ENCODE peak calls at places on chromosomes 12 and 14, in seven cellular contexts. One of them, this sample, is unnamed.
A peak's percentile ranks its signal among the peaks of the same experiment; 100 is the strongest.

GRCh38 chr12:124927325-124928094 is 13.1 kb upstream of the UBC start:
- DNase-seq in AG09319: no peak
- DNase-seq in BJ: no peak
- DNase-seq in astrocyte of the cerebellum: peak; percentile 70
- DNase-seq in psoas muscle: peak; percentile 94
- DNase-seq in foreskin fibroblast: peak; percentile 84
- DNase-seq in A673: peak; percentile 94
- DNase-seq in this sample: peak; percentile 98

GRCh38 chr12:126033746-126034145 is 968.5 kb downstream of the AACS start:
- DNase-seq in AG09319: no peak
- DNase-seq in BJ: no peak
- DNase-seq in astrocyte of the cerebellum: no peak
- DNase-seq in psoas muscle: no peak
- DNase-seq in foreskin fibroblast: no peak
- DNase-seq in A673: no peak
- DNase-seq in this sample: no peak

GRCh38 chr14:32985881-32986280 is 47.2 kb downstream of the NPAS3 start:
- DNase-seq in AG09319: no peak
- DNase-seq in BJ: no peak
- DNase-seq in astrocyte of the cerebellum: no peak
- DNase-seq in psoas muscle: peak; percentile 53
- DNase-seq in foreskin fibroblast: no peak
- DNase-seq in A673: peak; percentile 65
- DNase-seq in this sample: no peak

GRCh38 chr14:45679852-45680251 is 426.9 kb upstream of the MIS18BP1 start:
- DNase-seq in AG09319: no peak
- DNase-seq in BJ: peak; percentile 96
- DNase-seq in astrocyte of the cerebellum: peak; percentile 82
- DNase-seq in psoas muscle: no peak
- DNase-seq in foreskin fibroblast: peak; percentile 77
- DNase-seq in A673: peak; percentile 65
- DNase-seq in this sample: no peak

GRCh38 chr14:24430143-24430681 is 458 bp downstream of the KHNYN start:
- DNase-seq in AG09319: peak; percentile 70
- DNase-seq in BJ: no peak
- DNase-seq in astrocyte of the cerebellum: peak; percentile 20
- DNase-seq in psoas muscle: peak; percentile 90
- DNase-seq in foreskin fibroblast: peak; percentile 85
- DNase-seq in A673: peak; percentile 26
- DNase-seq in this sample: no peak

GRCh38 chr12:94769746-94770396 is 119.5 kb upstream of the TMCC3 start:
- DNase-seq in AG09319: no peak
- DNase-seq in BJ: no peak
- DNase-seq in astrocyte of the cerebellum: no peak
- DNase-seq in psoas muscle: no peak
- DNase-seq in foreskin fibroblast: no peak
- DNase-seq in A673: no peak
- DNase-seq in this sample: no peak

GRCh38 chr14:91159182-91159581 is 45.3 kb downstream of the DGLUCY start:
- DNase-seq in AG09319: no peak
- DNase-seq in BJ: no peak
- DNase-seq in astrocyte of the cerebellum: no peak
- DNase-seq in psoas muscle: no peak
- DNase-seq in foreskin fibroblast: no peak
- DNase-seq in A673: no peak
- DNase-seq in this sample: no peak

GRCh38 chr14:96920023-96920422 is 122.8 kb downstream of the VRK1 start:
- DNase-seq in AG09319: no peak
- DNase-seq in BJ: no peak
- DNase-seq in astrocyte of the cerebellum: no peak
- DNase-seq in psoas muscle: no peak
- DNase-seq in foreskin fibroblast: peak; percentile 9
- DNase-seq in A673: peak; percentile 61
- DNase-seq in this sample: no peak

GRCh38 chr14:31880935-31881334 is 196.2 kb upstream of the ARHGAP5 start:
- DNase-seq in AG09319: peak; percentile 43
- DNase-seq in BJ: peak; percentile 60
- DNase-seq in astrocyte of the cerebellum: peak; percentile 72
- DNase-seq in psoas muscle: no peak
- DNase-seq in foreskin fibroblast: peak; percentile 91
- DNase-seq in A673: no peak
- DNase-seq in this sample: no peak

GRCh38 chr12:106309671-106310313 is 7.3 kb downstream of the TCP11L2 start:
- DNase-seq in AG09319: no peak
- DNase-seq in BJ: peak; percentile 50
- DNase-seq in astrocyte of the cerebellum: peak; percentile 85
- DNase-seq in psoas muscle: peak; percentile 54
- DNase-seq in foreskin fibroblast: peak; percentile 34
- DNase-seq in A673: no peak
- DNase-seq in this sample: no peak

GRCh38 chr12:113996026-113996425 is 29.9 kb upstream of the RBM19 start:
- DNase-seq in AG09319: no peak
- DNase-seq in BJ: no peak
- DNase-seq in astrocyte of the cerebellum: no peak
- DNase-seq in psoas muscle: no peak
- DNase-seq in foreskin fibroblast: no peak
- DNase-seq in A673: no peak
- DNase-seq in this sample: no peak

GRCh38 chr14:101960225-101960624 is 4.1 kb upstream of the DYNC1H1 start:
- DNase-seq in AG09319: no peak
- DNase-seq in BJ: no peak
- DNase-seq in astrocyte of the cerebellum: no peak
- DNase-seq in psoas muscle: no peak
- DNase-seq in foreskin fibroblast: no peak
- DNase-seq in A673: peak; percentile 67
- DNase-seq in this sample: no peak

GRCh38 chr14:55599250-55599879 is 19.4 kb downstream of the KTN1 start:
- DNase-seq in AG09319: no peak
- DNase-seq in BJ: no peak
- DNase-seq in astrocyte of the cerebellum: no peak
- DNase-seq in psoas muscle: peak; percentile 65
- DNase-seq in foreskin fibroblast: no peak
- DNase-seq in A673: peak; percentile 37
- DNase-seq in this sample: no peak

GRCh38 chr14:58752782-58753181 is 115.0 kb downstream of the DACT1 start:
- DNase-seq in AG09319: no peak
- DNase-seq in BJ: no peak
- DNase-seq in astrocyte of the cerebellum: no peak
- DNase-seq in psoas muscle: peak; percentile 86
- DNase-seq in foreskin fibroblast: no peak
- DNase-seq in A673: no peak
- DNase-seq in this sample: no peak

GRCh38 chr12:62933871-62934798 is 815 bp downstream of the PPM1H start:
- DNase-seq in AG09319: no peak
- DNase-seq in BJ: no peak
- DNase-seq in astrocyte of the cerebellum: no peak
- DNase-seq in psoas muscle: peak; percentile 67
- DNase-seq in foreskin fibroblast: no peak
- DNase-seq in A673: peak; percentile 29
- DNase-seq in this sample: no peak

GRCh38 chr12:55797068-55797467 is 20.5 kb downstream of the SARNP start:
- DNase-seq in AG09319: no peak
- DNase-seq in BJ: no peak
- DNase-seq in astrocyte of the cerebellum: peak; percentile 37
- DNase-seq in psoas muscle: no peak
- DNase-seq in foreskin fibroblast: peak; percentile 35
- DNase-seq in A673: peak; percentile 68
- DNase-seq in this sample: no peak

GRCh38 chr14:92903359-92903758 is 19.6 kb upstream of the CHGA start:
- DNase-seq in AG09319: no peak
- DNase-seq in BJ: no peak
- DNase-seq in astrocyte of the cerebellum: no peak
- DNase-seq in psoas muscle: no peak
- DNase-seq in foreskin fibroblast: no peak
- DNase-seq in A673: no peak
- DNase-seq in this sample: no peak

GRCh38 chr12:59401862-59402261 is 194.0 kb upstream of the SLC16A7 start:
- DNase-seq in AG09319: no peak
- DNase-seq in BJ: no peak
- DNase-seq in astrocyte of the cerebellum: no peak
- DNase-seq in psoas muscle: no peak
- DNase-seq in foreskin fibroblast: no peak
- DNase-seq in A673: no peak
- DNase-seq in this sample: no peak

GRCh38 chr14:69262516-69262915 is 2.6 kb downstream of the GALNT16 start:
- DNase-seq in AG09319: no peak
- DNase-seq in BJ: no peak
- DNase-seq in astrocyte of the cerebellum: no peak
- DNase-seq in psoas muscle: no peak
- DNase-seq in foreskin fibroblast: no peak
- DNase-seq in A673: no peak
- DNase-seq in this sample: no peak

GRCh38 chr12:117330441-117331113 is 30.8 kb downstream of the NOS1 start:
- DNase-seq in AG09319: no peak
- DNase-seq in BJ: no peak
- DNase-seq in astrocyte of the cerebellum: no peak
- DNase-seq in psoas muscle: no peak
- DNase-seq in foreskin fibroblast: no peak
- DNase-seq in A673: no peak
- DNase-seq in this sample: no peak

GRCh38 chr12:115597157-115597712 is 680.3 kb downstream of the MED13L start:
- DNase-seq in AG09319: no peak
- DNase-seq in BJ: peak; percentile 37
- DNase-seq in astrocyte of the cerebellum: peak; percentile 22
- DNase-seq in psoas muscle: no peak
- DNase-seq in foreskin fibroblast: peak; percentile 76
- DNase-seq in A673: no peak
- DNase-seq in this sample: no peak

GRCh38 chr12:102976609-102977280 is 19.3 kb downstream of the ASCL1 start:
- DNase-seq in AG09319: no peak
- DNase-seq in BJ: no peak
- DNase-seq in astrocyte of the cerebellum: no peak
- DNase-seq in psoas muscle: no peak
- DNase-seq in foreskin fibroblast: no peak
- DNase-seq in A673: no peak
- DNase-seq in this sample: no peak
- TF ChIP-seq CTCF in AG09319: no peak
- TF ChIP-seq CTCF in BJ: no peak
- TF ChIP-seq CTCF in astrocyte of the cerebellum: no peak
- TF ChIP-seq CTCF in psoas muscle: no peak
- TF ChIP-seq CTCF in foreskin fibroblast: no peak
- TF ChIP-seq CTCF in A673: peak; percentile 17
- TF ChIP-seq CTCF in this sample: peak; percentile 29

GRCh38 chr14:106436310-106436905 is 910.0 kb downstream of the TMEM121 start:
- DNase-seq in AG09319: no peak
- DNase-seq in BJ: no peak
- DNase-seq in astrocyte of the cerebellum: no peak
- DNase-seq in psoas muscle: no peak
- DNase-seq in foreskin fibroblast: no peak
- DNase-seq in A673: peak; percentile 84
- DNase-seq in this sample: no peak
- TF ChIP-seq CTCF in AG09319: no peak
- TF ChIP-seq CTCF in BJ: no peak
- TF ChIP-seq CTCF in astrocyte of the cerebellum: no peak
- TF ChIP-seq CTCF in psoas muscle: peak; percentile 7
- TF ChIP-seq CTCF in foreskin fibroblast: no peak
- TF ChIP-seq CTCF in A673: peak; percentile 87
- TF ChIP-seq CTCF in this sample: peak; percentile 49

GRCh38 chr12:24780969-24781368 is 167.9 kb downstream of the BCAT1 start:
- DNase-seq in AG09319: peak; percentile 42
- DNase-seq in BJ: peak; percentile 14
- DNase-seq in astrocyte of the cerebellum: peak; percentile 13
- DNase-seq in psoas muscle: no peak
- DNase-seq in foreskin fibroblast: peak; percentile 24
- DNase-seq in A673: peak; percentile 78
- DNase-seq in this sample: no peak
- TF ChIP-seq CTCF in AG09319: peak; percentile 49
- TF ChIP-seq CTCF in BJ: no peak
- TF ChIP-seq CTCF in astrocyte of the cerebellum: no peak
- TF ChIP-seq CTCF in psoas muscle: no peak
- TF ChIP-seq CTCF in foreskin fibroblast: peak; percentile 29
- TF ChIP-seq CTCF in A673: peak; percentile 59
- TF ChIP-seq CTCF in this sample: no peak

DNA sequence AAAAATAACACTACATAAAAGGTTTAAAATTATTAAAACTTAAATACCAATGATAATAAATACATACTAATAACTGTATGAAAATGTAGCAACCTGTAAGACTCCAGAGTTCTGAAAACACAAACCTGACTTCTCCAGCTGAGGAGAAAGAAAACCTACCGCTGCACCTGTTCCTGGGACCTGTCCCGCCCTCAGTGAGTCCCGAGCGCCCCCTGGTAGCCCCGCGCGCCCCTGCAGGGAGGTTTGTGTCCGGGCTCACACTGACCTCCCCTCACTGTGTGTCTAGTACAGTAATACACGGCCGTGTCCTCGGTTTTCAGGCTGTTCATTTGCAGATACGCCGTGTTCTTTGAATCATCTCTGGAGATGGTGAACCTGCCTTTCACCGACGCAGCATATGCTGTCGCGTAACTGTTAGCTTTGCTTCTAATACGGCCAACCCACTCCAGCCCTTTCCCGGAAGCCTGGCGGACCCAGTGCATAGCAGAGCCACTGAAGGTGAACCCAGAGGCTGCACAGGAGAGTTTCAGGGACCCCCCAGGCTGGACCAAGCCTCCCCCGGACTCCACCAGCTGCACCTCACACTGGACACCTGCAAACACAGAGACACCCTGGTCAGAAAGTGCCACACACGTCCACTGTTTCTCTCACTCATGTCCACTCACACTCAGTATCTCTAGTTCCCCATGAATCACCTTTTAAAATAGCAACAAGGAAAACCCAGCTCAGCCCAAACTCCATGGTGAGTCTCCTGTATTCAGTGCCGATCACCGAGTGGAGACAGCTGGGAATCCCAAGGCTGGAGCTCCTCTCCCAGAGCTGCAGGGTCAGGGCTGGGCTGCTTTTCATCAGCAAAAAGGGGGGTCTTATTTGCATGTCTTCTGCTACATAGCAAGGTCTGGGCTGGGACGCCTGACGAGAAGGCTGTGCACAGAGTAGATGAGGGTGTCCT is 1276.3 kb downstream of the TMEM121 start:
- DNase-seq in AG09319: no peak
- DNase-seq in BJ: no peak
- DNase-seq in astrocyte of the cerebellum: no peak
- DNase-seq in psoas muscle: no peak
- DNase-seq in foreskin fibroblast: no peak
- DNase-seq in A673: no peak
- DNase-seq in this sample: no peak
- TF ChIP-seq CTCF in AG09319: no peak
- TF ChIP-seq CTCF in BJ: no peak
- TF ChIP-seq CTCF in astrocyte of the cerebellum: no peak
- TF ChIP-seq CTCF in psoas muscle: no peak
- TF ChIP-seq CTCF in foreskin fibroblast: no peak
- TF ChIP-seq CTCF in A673: peak; percentile 27
- TF ChIP-seq CTCF in this sample: no peak

GRCh38 chr12:109345428-109345827 is 2.3 kb upstream of the MYO1H start:
- DNase-seq in AG09319: no peak
- DNase-seq in BJ: no peak
- DNase-seq in astrocyte of the cerebellum: no peak
- DNase-seq in psoas muscle: no peak
- DNase-seq in foreskin fibroblast: no peak
- DNase-seq in A673: no peak
- DNase-seq in this sample: no peak

GRCh38 chr12:109347579-109347978 is at the start of gene MYO1H:
- DNase-seq in AG09319: no peak
- DNase-seq in BJ: no peak
- DNase-seq in astrocyte of the cerebellum: no peak
- DNase-seq in psoas muscle: no peak
- DNase-seq in foreskin fibroblast: no peak
- DNase-seq in A673: no peak
- DNase-seq in this sample: no peak

GRCh38 chr12:109346920-109347319 is 780 bp upstream of the MYO1H start:
- DNase-seq in AG09319: no peak
- DNase-seq in BJ: no peak
- DNase-seq in astrocyte of the cerebellum: no peak
- DNase-seq in psoas muscle: no peak
- DNase-seq in foreskin fibroblast: no peak
- DNase-seq in A673: peak; percentile 11
- DNase-seq in this sample: no peak
- TF ChIP-seq CTCF in AG09319: no peak
- TF ChIP-seq CTCF in BJ: peak; percentile 4
- TF ChIP-seq CTCF in astrocyte of the cerebellum: no peak
- TF ChIP-seq CTCF in psoas muscle: no peak
- TF ChIP-seq CTCF in foreskin fibroblast: no peak
- TF ChIP-seq CTCF in A673: peak; percentile 34
- TF ChIP-seq CTCF in this sample: no peak

This sample was measured in mesothelial cell of epicardium.